ENCODE peak calls at places on chromosomes 12 and 14, in four cellular contexts. B is left ventricle myocardium superior; K is CD4-positive, alpha-beta memory T cell; M is hepatic stellate cell. E is an unnamed sample.

GRCh38 chr12:113271853-113272561 is 50.7 kb downstream of the TPCN1 start:
- DNase-seq in K (no peak), M (peak), B (peak), E (peak)

GRCh38 chr14:101325319-101325718 is 236.0 kb upstream of the DIO3 start:
- DNase-seq in K (no peak), M (no peak), B (no peak), E (no peak)

GRCh38 chr12:80504389-80505153 is 60.5 kb downstream of the PTPRQ start:
- DNase-seq in M (no peak), B (no peak), K (no peak), E (no peak)

GRCh38 chr12:131218291-131219172 is 264.8 kb downstream of the ADGRD1 start:
- DNase-seq in M (no peak), B (no peak), K (no peak), E (no peak)

GRCh38 chr12:50933459-50934124 is 18.8 kb upstream of the HIGD1C start:
- DNase-seq in K (no peak), B (no peak), M (no peak), E (no peak)

GRCh38 chr14:58752782-58753181 is 115.0 kb downstream of the DACT1 start:
- DNase-seq in K (no peak), B (peak), M (no peak), E (peak)

GRCh38 chr12:50187084-50187900 is 20.1 kb upstream of the CERS5 start:
- DNase-seq in K (no peak), M (peak), B (no peak), E (no peak)

GRCh38 chr12:119444462-119445044 is 110.0 kb downstream of the CCDC60 start:
- DNase-seq in B (peak), K (peak), M (no peak), E (no peak)

GRCh38 chr14:88825503-88825902 is 1.1 kb downstream of the TTC8 start:
- DNase-seq in K (no peak), B (no peak), M (no peak), E (no peak)

GRCh38 chr14:69231486-69231885 is 28.5 kb upstream of the GALNT16 start:
- DNase-seq in K (no peak), B (no peak), M (no peak), E (no peak)

GRCh38 chr14:99795046-99795445 is 1.8 kb downstream of the EML1 start:
- DNase-seq in M (no peak), B (no peak), K (no peak), E (no peak)

GRCh38 chr12:49244161-49244560 is 20.7 kb upstream of the TUBA1C start:
- DNase-seq in B (no peak), M (peak), K (no peak), E (no peak)

GRCh38 chr14:34460841-34461240 is 1.2 kb downstream of the SPTSSA start:
- DNase-seq in M (no peak), B (no peak), K (no peak), E (no peak)

GRCh38 chr14:44317433-44317746 is 189.7 kb downstream of the FSCB start:
- DNase-seq in K (no peak), M (no peak), B (no peak), E (no peak)

GRCh38 chr14:90644882-90645281 is 171.3 kb downstream of the TTC7B start:
- DNase-seq in B (peak), M (no peak), K (no peak), E (peak)

GRCh38 chr12:26701604-26702215 is 131.3 kb downstream of the ITPR2 start:
- DNase-seq in B (no peak), M (no peak), K (peak), E (no peak)

GRCh38 chr12:7970475-7971252 is 34.7 kb upstream of the SLC2A3 start:
- DNase-seq in M (peak), B (peak), K (peak), E (peak)

GRCh38 chr14:104210548-104211195 is 72.3 kb downstream of the KIF26A start:
- DNase-seq in B (peak), K (no peak), M (no peak), E (peak)

GRCh38 chr12:132162508-132163031 is 18.3 kb downstream of the NOC4L start:
- DNase-seq in B (peak), K (peak), M (peak), E (peak)

GRCh38 chr12:14185441-14186192 is 179.9 kb upstream of the ATF7IP start:
- DNase-seq in K (peak), M (peak), B (no peak), E (no peak)

GRCh38 chr14:74402264-74403251 is 23.5 kb downstream of the SYNDIG1L start:
- DNase-seq in K (no peak), M (no peak), B (no peak), E (no peak)

E was measured in Right ventricle myocardium superior.